ENCODE peak calls at places on chromosomes 7 and 10, in six cellular contexts. One of them, this sample, is unnamed.

GRCh38 chr10:50636576-50636975 is 12.8 kb upstream of the SGMS1 start:
- DNase-seq in HT-29: no peak
- DNase-seq in IMR-90: no peak
- DNase-seq in heart right ventricle: no peak
- DNase-seq in activated CD4-positive, alpha-beta T cell treated with anti-CD3 and anti-CD28 coated beads, Interleukin-2, amount 50 U/mL, for 48 hours: no peak
- DNase-seq in coronary artery: no peak
- DNase-seq in this sample: no peak

GRCh38 chr10:119090026-119090808 is 9.6 kb upstream of the EIF3A start:
- DNase-seq in HT-29: no peak
- DNase-seq in IMR-90: no peak
- DNase-seq in heart right ventricle: no peak
- DNase-seq in activated CD4-positive, alpha-beta T cell treated with anti-CD3 and anti-CD28 coated beads, Interleukin-2, amount 50 U/mL, for 48 hours: peak; percentile 63
- DNase-seq in coronary artery: no peak
- DNase-seq in this sample: no peak

GRCh38 chr7:82210422-82211184 is 233.0 kb downstream of the CACNA2D1 start:
- DNase-seq in HT-29: no peak
- DNase-seq in IMR-90: peak; percentile 18
- DNase-seq in heart right ventricle: no peak
- DNase-seq in activated CD4-positive, alpha-beta T cell treated with anti-CD3 and anti-CD28 coated beads, Interleukin-2, amount 50 U/mL, for 48 hours: no peak
- DNase-seq in coronary artery: no peak
- DNase-seq in this sample: no peak

GRCh38 chr7:152292897-152293296 is 142.9 kb downstream of the KMT2C start:
- DNase-seq in HT-29: no peak
- DNase-seq in IMR-90: no peak
- DNase-seq in heart right ventricle: no peak
- DNase-seq in activated CD4-positive, alpha-beta T cell treated with anti-CD3 and anti-CD28 coated beads, Interleukin-2, amount 50 U/mL, for 48 hours: no peak
- DNase-seq in coronary artery: no peak
- DNase-seq in this sample: no peak

GRCh38 chr7:135599471-135599870 is 41.8 kb downstream of the NUP205 start:
- DNase-seq in HT-29: no peak
- DNase-seq in IMR-90: no peak
- DNase-seq in heart right ventricle: no peak
- DNase-seq in activated CD4-positive, alpha-beta T cell treated with anti-CD3 and anti-CD28 coated beads, Interleukin-2, amount 50 U/mL, for 48 hours: no peak
- DNase-seq in coronary artery: no peak
- DNase-seq in this sample: no peak

GRCh38 chr7:1225462-1226154 is 7.1 kb upstream of the UNCX start:
- DNase-seq in HT-29: no peak
- DNase-seq in IMR-90: no peak
- DNase-seq in heart right ventricle: no peak
- DNase-seq in activated CD4-positive, alpha-beta T cell treated with anti-CD3 and anti-CD28 coated beads, Interleukin-2, amount 50 U/mL, for 48 hours: peak; percentile 50
- DNase-seq in coronary artery: no peak
- DNase-seq in this sample: no peak

GRCh38 chr10:30821269-30821993 is 191.9 kb upstream of the LYZL2 start:
- DNase-seq in HT-29: no peak
- DNase-seq in IMR-90: no peak
- DNase-seq in heart right ventricle: no peak
- DNase-seq in activated CD4-positive, alpha-beta T cell treated with anti-CD3 and anti-CD28 coated beads, Interleukin-2, amount 50 U/mL, for 48 hours: no peak
- DNase-seq in coronary artery: no peak
- DNase-seq in this sample: no peak

GRCh38 chr7:44587843-44588711 is 6.0 kb upstream of the TMED4 start:
- DNase-seq in HT-29: peak; percentile 89
- DNase-seq in IMR-90: peak; percentile 66
- DNase-seq in heart right ventricle: no peak
- DNase-seq in activated CD4-positive, alpha-beta T cell treated with anti-CD3 and anti-CD28 coated beads, Interleukin-2, amount 50 U/mL, for 48 hours: peak; percentile 53
- DNase-seq in coronary artery: no peak
- DNase-seq in this sample: peak; percentile 46

GRCh38 chr10:69327463-69328345 is 49.4 kb downstream of the HK1 start:
- DNase-seq in HT-29: peak; percentile 79
- DNase-seq in IMR-90: peak; percentile 63
- DNase-seq in heart right ventricle: peak; percentile 61
- DNase-seq in activated CD4-positive, alpha-beta T cell treated with anti-CD3 and anti-CD28 coated beads, Interleukin-2, amount 50 U/mL, for 48 hours: peak; percentile 38
- DNase-seq in coronary artery: peak; percentile 91
- DNase-seq in this sample: peak; percentile 82

This sample was measured in lung.